ENCODE peak calls at places on chromosomes 7 and 10, in four cellular contexts. C, E, V and I are unnamed samples.

GRCh38 chr7:131674131-131674530 is 117.7 kb upstream of the PODXL start:
- DNase-seq in E (no peak), C (no peak), V (no peak), I (no peak)

GRCh38 chr7:93284908-93285307 is 52.7 kb downstream of the VPS50 start:
- DNase-seq in C (peak), E (no peak), V (no peak), I (no peak)

GRCh38 chr7:34320926-34321609 is 336.9 kb upstream of the NPSR1 start:
- DNase-seq in E (peak), V (peak), C (peak), I (peak)

GRCh38 chr10:128124813-128125403 is 1.3 kb downstream of the MKI67 start:
- DNase-seq in E (no peak), C (no peak), V (no peak), I (no peak)

GRCh38 chr7:80146561-80146960 is 11.9 kb downstream of the GNAI1 start:
- DNase-seq in V (no peak), C (no peak), E (no peak), I (no peak)

GRCh38 chr10:785539-786214 is 96.2 kb upstream of the DIP2C start:
- DNase-seq in E (no peak), V (no peak), C (no peak), I (no peak)

GRCh38 chr7:71615017-71615416 is 483.1 kb downstream of the GALNT17 start:
- DNase-seq in E (no peak), V (no peak), C (no peak), I (no peak)

GRCh38 chr7:136133491-136133990 is 156.4 kb upstream of the MTPN start:
- DNase-seq in E (no peak), V (no peak), C (no peak), I (no peak)

GRCh38 chr10:52539463-52539862 is 225.4 kb downstream of the DKK1 start:
- DNase-seq in C (peak), V (no peak), E (no peak), I (no peak)

GRCh38 chr7:20470082-20470481 is 139.4 kb downstream of the ITGB8 start:
- DNase-seq in V (no peak), E (no peak), C (no peak), I (no peak)

GRCh38 chr7:115631782-115632181 is 398.8 kb downstream of the TFEC start:
- DNase-seq in C (peak), V (no peak), E (no peak), I (peak)

GRCh38 chr7:44912775-44913347 is 27.5 kb upstream of the PURB start:
- DNase-seq in E (no peak), V (no peak), C (no peak), I (peak)

GRCh38 chr10:103548006-103548405 is 54.5 kb downstream of the NEURL1 start:
- DNase-seq in V (no peak), E (no peak), C (no peak), I (no peak)

GRCh38 chr10:12431453-12432101 is 82.2 kb downstream of the CAMK1D start:
- DNase-seq in C (no peak), E (no peak), V (no peak), I (no peak)

GRCh38 chr7:143299346-143299745 is 11.2 kb downstream of the CASP2 start:
- DNase-seq in C (peak), E (no peak), V (no peak), I (peak)

GRCh38 chr7:150986099-150986512 is 4.7 kb upstream of the NOS3 start:
- DNase-seq in E (peak), V (peak), C (peak), I (peak)